ENCODE peak calls at places on chromosome 1, in five cellular contexts. One of them, this sample, is unnamed.

GRCh38 chr1:29342351-29342750 is 106.0 kb downstream of the PTPRU start:
- DNase-seq in fibroblast of the aortic adventitia: no peak
- DNase-seq in lower lobe of right lung: no peak
- DNase-seq in skeletal muscle cell: no peak
- DNase-seq in aorta: no peak
- DNase-seq in this sample: no peak

GRCh38 chr1:21939650-21940374 is 2.7 kb upstream of the HSPG2 start:
- DNase-seq in fibroblast of the aortic adventitia: peak; percentile 97
- DNase-seq in lower lobe of right lung: peak; percentile 80
- DNase-seq in skeletal muscle cell: peak; percentile 94
- DNase-seq in aorta: peak; percentile 98
- DNase-seq in this sample: peak; percentile 85

GRCh38 chr1:200153277-200154055 is 126.0 kb downstream of the NR5A2 start:
- DNase-seq in skeletal muscle cell: no peak
- DNase-seq in fibroblast of the aortic adventitia: no peak
- DNase-seq in lower lobe of right lung: no peak
- DNase-seq in aorta: no peak
- DNase-seq in this sample: no peak

GRCh38 chr1:7973086-7973485 is 11.6 kb downstream of the PARK7 start:
- DNase-seq in skeletal muscle cell: no peak
- DNase-seq in lower lobe of right lung: no peak
- DNase-seq in fibroblast of the aortic adventitia: no peak
- DNase-seq in aorta: no peak
- DNase-seq in this sample: no peak

GRCh38 chr1:52970149-52970548 is 43.1 kb downstream of the SCP2 start:
- DNase-seq in aorta: no peak
- DNase-seq in fibroblast of the aortic adventitia: peak; percentile 42
- DNase-seq in skeletal muscle cell: no peak
- DNase-seq in lower lobe of right lung: no peak
- DNase-seq in this sample: peak; percentile 2

GRCh38 chr1:218658294-218658693 is 313.2 kb downstream of the TGFB2 start:
- DNase-seq in skeletal muscle cell: no peak
- DNase-seq in aorta: no peak
- DNase-seq in fibroblast of the aortic adventitia: peak; percentile 42
- DNase-seq in lower lobe of right lung: no peak
- DNase-seq in this sample: no peak

GRCh38 chr1:86705633-86705985 is 1.2 kb downstream of the SH3GLB1 start:
- DNase-seq in fibroblast of the aortic adventitia: no peak
- DNase-seq in skeletal muscle cell: no peak
- DNase-seq in lower lobe of right lung: no peak
- DNase-seq in aorta: no peak
- DNase-seq in this sample: peak; percentile 59

GRCh38 chr1:33586795-33587194 is 114.3 kb downstream of the ZSCAN20 start:
- DNase-seq in fibroblast of the aortic adventitia: no peak
- DNase-seq in lower lobe of right lung: no peak
- DNase-seq in aorta: no peak
- DNase-seq in skeletal muscle cell: no peak
- DNase-seq in this sample: no peak

GRCh38 chr1:167173516-167174184 is 47.0 kb upstream of the POU2F1 start:
- DNase-seq in skeletal muscle cell: no peak
- DNase-seq in lower lobe of right lung: no peak
- DNase-seq in fibroblast of the aortic adventitia: no peak
- DNase-seq in aorta: no peak
- DNase-seq in this sample: no peak

GRCh38 chr1:188027613-188028012 is 1198.9 kb downstream of the PLA2G4A start:
- DNase-seq in fibroblast of the aortic adventitia: peak; percentile 7
- DNase-seq in aorta: no peak
- DNase-seq in skeletal muscle cell: peak; percentile 65
- DNase-seq in lower lobe of right lung: no peak
- DNase-seq in this sample: peak; percentile 11

GRCh38 chr1:54272134-54272533 is 72.2 kb downstream of the MRPL37 start:
- DNase-seq in aorta: no peak
- DNase-seq in lower lobe of right lung: no peak
- DNase-seq in fibroblast of the aortic adventitia: no peak
- DNase-seq in skeletal muscle cell: no peak
- DNase-seq in this sample: no peak

GRCh38 chr1:60425528-60425927 is 352.0 kb upstream of the C1orf87 start:
- DNase-seq in lower lobe of right lung: no peak
- DNase-seq in aorta: no peak
- DNase-seq in fibroblast of the aortic adventitia: peak; percentile 21
- DNase-seq in skeletal muscle cell: no peak
- DNase-seq in this sample: peak; percentile 12

GRCh38 chr1:111620412-111620971 is 903 bp downstream of the RAP1A start:
- DNase-seq in aorta: no peak
- DNase-seq in fibroblast of the aortic adventitia: peak; percentile 21
- DNase-seq in lower lobe of right lung: no peak
- DNase-seq in skeletal muscle cell: no peak
- DNase-seq in this sample: no peak

GRCh38 chr1:204958325-204959307 is 84.4 kb upstream of the CNTN2 start:
- DNase-seq in lower lobe of right lung: no peak
- DNase-seq in aorta: no peak
- DNase-seq in fibroblast of the aortic adventitia: no peak
- DNase-seq in skeletal muscle cell: no peak
- DNase-seq in this sample: no peak

GRCh38 chr1:29852248-29852647 is 615.9 kb downstream of the PTPRU start:
- DNase-seq in skeletal muscle cell: no peak
- DNase-seq in aorta: no peak
- DNase-seq in lower lobe of right lung: no peak
- DNase-seq in fibroblast of the aortic adventitia: no peak
- DNase-seq in this sample: no peak

GRCh38 chr1:185367218-185367617 is 50.2 kb upstream of the IVNS1ABP start:
- DNase-seq in skeletal muscle cell: no peak
- DNase-seq in lower lobe of right lung: no peak
- DNase-seq in aorta: no peak
- DNase-seq in fibroblast of the aortic adventitia: no peak
- DNase-seq in this sample: no peak

GRCh38 chr1:13616234-13616633 is 32.6 kb downstream of the PDPN start:
- DNase-seq in fibroblast of the aortic adventitia: no peak
- DNase-seq in lower lobe of right lung: no peak
- DNase-seq in skeletal muscle cell: no peak
- DNase-seq in aorta: no peak
- DNase-seq in this sample: peak; percentile 64

GRCh38 chr1:156193208-156193487 is 756 bp upstream of the SLC25A44 start:
- DNase-seq in aorta: no peak
- DNase-seq in skeletal muscle cell: no peak
- DNase-seq in lower lobe of right lung: no peak
- DNase-seq in fibroblast of the aortic adventitia: no peak
- DNase-seq in this sample: no peak

This sample was measured in fibroblast of gingiva.